ENCODE peak calls at places on chromosomes 4 and X, in ten cellular contexts. E, O, U, Q, D, B, T, V, R and H are unnamed samples.

GRCh38 chr4:76779740-76780459 is 118.0 kb downstream of the SOWAHB start:
- DNase-seq in E (no peak), O (no peak), U (peak; percentile 72), Q (no peak), D (no peak), B (no peak), T (no peak), V (no peak), R (no peak), H (no peak)

GRCh38 chrX:17032351-17032750 is 85.9 kb downstream of the REPS2 start:
- DNase-seq in E (peak; percentile 95), O (no peak), U (peak; percentile 67), Q (no peak), D (no peak), B (peak; percentile 88), T (peak; percentile 50), V (no peak), R (no peak), H (peak; percentile 78)

GRCh38 chr4:174757736-174758135 is 71.3 kb downstream of the GLRA3 start:
- DNase-seq in E (no peak), O (no peak), U (no peak), Q (no peak), D (no peak), B (no peak), T (no peak), V (no peak), R (no peak), H (no peak)

GRCh38 chr4:167986044-167986443 is 106.3 kb upstream of the ANXA10 start:
- DNase-seq in E (no peak), O (no peak), U (no peak), Q (no peak), D (no peak), B (no peak), T (no peak), V (no peak), R (no peak), H (no peak)

GRCh38 chr4:25128671-25129070 is 31.6 kb downstream of the SEPSECS start:
- DNase-seq in E (no peak), O (no peak), U (no peak), Q (no peak), D (no peak), B (no peak), T (peak; percentile 18), V (no peak), R (no peak), H (no peak)

GRCh38 chrX:2677764-2678163 is 13.3 kb upstream of the CD99 start:
- DNase-seq in E (peak; percentile 98), O (peak; percentile 69), U (peak; percentile 99), Q (no peak), D (peak; percentile 75), B (peak; percentile 89), T (peak; percentile 98), V (no peak), R (peak; percentile 95), H (peak; percentile 98)

GRCh38 chr4:57190651-57191481 is 80.7 kb upstream of the IGFBP7 start:
- DNase-seq in E (peak; percentile 71), O (no peak), U (peak; percentile 31), Q (peak; percentile 72), D (peak; percentile 26), B (no peak), T (peak; percentile 38), V (no peak), R (peak; percentile 15), H (peak; percentile 47)

GRCh38 chr4:13378973-13379759 is 105.0 kb downstream of the RAB28 start:
- DNase-seq in E (no peak), O (no peak), U (no peak), Q (no peak), D (no peak), B (no peak), T (no peak), V (no peak), R (no peak), H (no peak)

GRCh38 chr4:3296651-3297050 is 3.8 kb downstream of the RGS12 start:
- DNase-seq in E (no peak), O (no peak), U (no peak), Q (no peak), D (no peak), B (peak; percentile 56), T (no peak), V (no peak), R (no peak), H (no peak)

GRCh38 chr4:185710487-185710995 is 101.5 kb downstream of the SORBS2 start:
- DNase-seq in E (peak; percentile 73), O (no peak), U (no peak), Q (no peak), D (peak; percentile 25), B (no peak), T (peak; percentile 64), V (no peak), R (no peak), H (no peak)

GRCh38 chrX:103256651-103257050 is 1.7 kb upstream of the TCEAL8 start:
- DNase-seq in E (no peak), O (no peak), U (no peak), Q (no peak), D (no peak), B (no peak), T (no peak), V (no peak), R (no peak), H (no peak)

GRCh38 chrX:71923516-71923915 is 12.9 kb downstream of the NHSL2 start:
- DNase-seq in E (no peak), O (no peak), U (peak; percentile 54), Q (peak; percentile 41), D (no peak), B (no peak), T (peak; percentile 2), V (no peak), R (peak; percentile 51), H (no peak)

GRCh38 chr4:38310446-38311043 is 350.3 kb downstream of the PTTG2 start:
- DNase-seq in E (no peak), O (no peak), U (no peak), Q (no peak), D (no peak), B (no peak), T (no peak), V (peak; percentile 20), R (no peak), H (no peak)

GRCh38 chrX:71178908-71179307 is 34.3 kb downstream of the NLGN3 start:
- DNase-seq in E (peak; percentile 58), O (peak; percentile 25), U (peak; percentile 80), Q (peak; percentile 28), D (peak; percentile 76), B (peak; percentile 67), T (peak; percentile 64), V (peak; percentile 3), R (peak; percentile 55), H (peak; percentile 79)

GRCh38 chrX:19740744-19741143 is 146.7 kb downstream of the SH3KBP1 start:
- DNase-seq in E (no peak), O (no peak), U (no peak), Q (no peak), D (no peak), B (no peak), T (peak; percentile 19), V (no peak), R (no peak), H (no peak)

GRCh38 chr4:127501103-127501502 is 131.7 kb upstream of the INTU start:
- DNase-seq in E (no peak), O (no peak), U (peak; percentile 78), Q (no peak), D (no peak), B (no peak), T (peak; percentile 10), V (no peak), R (peak; percentile 9), H (peak; percentile 13)

GRCh38 chrX:115030635-115031034 is 13.2 kb upstream of the IL13RA2 start:
- DNase-seq in E (no peak), O (no peak), U (no peak), Q (no peak), D (peak; percentile 68), B (no peak), T (peak; percentile 94), V (no peak), R (no peak), H (no peak)

GRCh38 chrX:5648941-5649568 is 579.6 kb downstream of the NLGN4X start:
- DNase-seq in E (no peak), O (no peak), U (no peak), Q (no peak), D (no peak), B (no peak), T (no peak), V (no peak), R (no peak), H (no peak)

GRCh38 chr4:560731-561211 is 15.3 kb downstream of the TMEM271 start:
- DNase-seq in E (no peak), O (no peak), U (no peak), Q (no peak), D (no peak), B (no peak), T (no peak), V (no peak), R (no peak), H (no peak)

GRCh38 chr4:40264995-40265909 is 68.4 kb downstream of the RHOH start:
- DNase-seq in E (peak; percentile 62), O (no peak), U (peak; percentile 38), Q (peak; percentile 41), D (no peak), B (no peak), T (no peak), V (no peak), R (no peak), H (peak; percentile 53)